ENCODE peak calls at places on chromosomes 2 and 18, in five cellular contexts. E, Z, V, H and A are unnamed samples. For H3K9me3, the result is how much of the 10 kb centered on the place peaks cover.

GRCh38 chr2:105181282-105181681 is 60.3 kb upstream of the GPR45 start:
- DNase-seq in E (no peak), Z (no peak), V (no peak), H (no peak), A (no peak)

GRCh38 chr2:130824492-130825061 is 12.1 kb upstream of the ARHGEF4 start:
- DNase-seq in E (no peak), Z (peak), V (peak), H (no peak), A (peak)

GRCh38 chr18:8496186-8496585 is 113.1 kb upstream of the RAB12 start:
- DNase-seq in E (no peak), Z (no peak), V (no peak), H (no peak), A (no peak)

GRCh38 chr18:9849407-9849961 is 36.3 kb upstream of the TXNDC2 start:
- DNase-seq in E (no peak), Z (no peak), V (no peak), H (peak), A (no peak)

GRCh38 chr2:68426885-68427579 is 40.1 kb downstream of the FBXO48 start:
- DNase-seq in E (no peak), Z (peak), V (no peak), H (no peak), A (no peak)

GRCh38 chr2:105796791-105797190 is 52.1 kb downstream of the NCK2 start:
- DNase-seq in E (no peak), Z (no peak), V (no peak), H (no peak), A (no peak)

GRCh38 chr2:112147382-112147781 is 9.2 kb downstream of the FBLN7 start:
- DNase-seq in E (no peak), Z (no peak), V (no peak), H (no peak), A (no peak)

GRCh38 chr2:920573-920972 is 30.1 kb upstream of the SNTG2 start:
- DNase-seq in E (no peak), Z (no peak), V (no peak), H (no peak), A (no peak)

GRCh38 chr2:54158311-54158710 is 42.9 kb downstream of the ACYP2 start:
- DNase-seq in E (no peak), Z (no peak), V (no peak), H (no peak), A (no peak)

GRCh38 chr2:128949360-128949759 is 630.7 kb upstream of the HS6ST1 start:
- DNase-seq in E (no peak), Z (no peak), V (no peak), H (no peak), A (no peak)

GRCh38 chr2:128950760-128951159 is 632.1 kb upstream of the HS6ST1 start:
- DNase-seq in E (no peak), Z (no peak), V (no peak), H (no peak), A (no peak)
- H3K9me3 ChIP-seq in E (under half), Z (under half), V (under half), H (under half), A (under half)

DNA sequence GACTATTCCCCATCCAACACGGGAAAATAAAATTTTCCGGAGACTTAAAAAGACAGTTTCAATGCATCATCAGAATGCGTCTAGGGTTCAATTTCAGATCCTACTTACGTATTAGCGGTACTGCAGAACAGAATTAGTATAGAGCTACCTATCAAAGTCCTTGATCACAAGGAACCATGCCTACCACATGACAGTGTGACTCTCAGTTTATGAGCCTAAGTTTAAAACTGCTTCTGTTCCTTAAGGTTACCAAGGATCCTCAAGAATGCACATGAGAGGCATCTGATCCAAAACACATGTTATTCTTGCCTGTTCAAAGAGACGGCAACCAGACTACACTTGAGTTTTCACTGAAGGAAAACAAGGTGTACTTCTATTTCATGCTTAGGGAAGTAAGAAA is 369.7 kb downstream of the EPHA4 start:
- DNase-seq in E (no peak), Z (no peak), V (no peak), H (no peak), A (no peak)
- H3K9me3 ChIP-seq in E (under half), Z (under half), V (under half), H (under half), A (under half)

GRCh38 chr18:72180689-72181088 is 363.5 kb downstream of the CBLN2 start:
- DNase-seq in E (no peak), Z (no peak), V (no peak), H (no peak), A (no peak)
- H3K9me3 ChIP-seq in E (under half), Z (under half), V (under half), H (under half), A (under half)

GRCh38 chr2:228334173-228334572 is 152.7 kb upstream of the SPHKAP start:
- DNase-seq in E (no peak), Z (no peak), V (no peak), H (no peak), A (no peak)
- H3K9me3 ChIP-seq in E (under half), Z (under half), V (under half), H (under half), A (under half)

DNA sequence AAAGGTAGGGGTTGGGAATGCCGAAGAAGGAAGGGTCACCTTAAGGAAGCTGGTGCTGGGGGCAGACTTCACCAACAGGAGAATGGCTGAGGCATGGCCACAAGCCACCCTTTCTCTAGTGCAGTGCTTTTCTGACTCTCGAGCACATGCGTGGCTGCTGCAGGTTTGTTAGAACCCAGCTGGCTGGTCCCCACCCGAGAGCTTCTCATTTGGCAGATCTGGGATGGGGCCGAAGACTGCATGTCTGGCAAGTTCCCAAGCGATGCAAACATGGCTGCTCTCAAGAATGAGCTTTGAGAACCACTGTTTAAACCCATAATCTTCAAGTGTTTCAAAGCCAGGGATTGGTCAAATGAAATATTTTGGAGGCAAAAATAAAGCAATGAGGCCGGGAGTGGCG is 63.2 kb downstream of the LONRF2 start:
- DNase-seq in E (no peak), Z (no peak), V (no peak), H (no peak), A (no peak)
- H3K9me3 ChIP-seq in E (under half), Z (under half), V (under half), H (under half), A (under half)

DNA sequence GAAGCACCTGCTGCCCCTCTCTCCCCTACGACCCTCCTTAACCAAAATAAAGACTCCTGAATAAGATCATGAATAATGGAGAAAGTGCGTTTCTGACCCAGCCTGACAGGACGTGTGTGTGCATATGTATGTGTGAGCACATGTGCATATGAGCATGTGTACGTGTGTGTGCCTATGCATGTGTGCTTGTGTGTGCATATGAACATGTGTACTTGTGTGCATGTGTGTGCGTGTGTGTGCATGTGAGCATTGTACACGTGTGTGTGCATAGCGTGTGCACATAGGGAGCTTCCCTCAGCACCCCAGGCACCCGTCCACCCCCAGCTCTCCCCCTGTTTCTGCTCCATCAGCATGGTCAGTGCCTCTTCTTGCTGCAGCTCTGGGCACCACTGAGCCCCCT is 10.7 kb downstream of the KCNIP3 start:
- DNase-seq in E (no peak), Z (no peak), V (no peak), H (no peak), A (no peak)
- H3K9me3 ChIP-seq in E (under half), Z (under half), V (under half), H (under half), A (under half)

GRCh38 chr2:170922683-170923494 is 6.2 kb upstream of the GORASP2 start:
- DNase-seq in E (no peak), Z (no peak), V (no peak), H (no peak), A (no peak)

GRCh38 chr2:170911314-170911889 is 17.7 kb upstream of the GORASP2 start:
- DNase-seq in E (no peak), Z (no peak), V (no peak), H (no peak), A (no peak)

GRCh38 chr2:170917957-170918356 is 11.1 kb upstream of the GORASP2 start:
- DNase-seq in E (no peak), Z (no peak), V (no peak), H (no peak), A (no peak)

DNA sequence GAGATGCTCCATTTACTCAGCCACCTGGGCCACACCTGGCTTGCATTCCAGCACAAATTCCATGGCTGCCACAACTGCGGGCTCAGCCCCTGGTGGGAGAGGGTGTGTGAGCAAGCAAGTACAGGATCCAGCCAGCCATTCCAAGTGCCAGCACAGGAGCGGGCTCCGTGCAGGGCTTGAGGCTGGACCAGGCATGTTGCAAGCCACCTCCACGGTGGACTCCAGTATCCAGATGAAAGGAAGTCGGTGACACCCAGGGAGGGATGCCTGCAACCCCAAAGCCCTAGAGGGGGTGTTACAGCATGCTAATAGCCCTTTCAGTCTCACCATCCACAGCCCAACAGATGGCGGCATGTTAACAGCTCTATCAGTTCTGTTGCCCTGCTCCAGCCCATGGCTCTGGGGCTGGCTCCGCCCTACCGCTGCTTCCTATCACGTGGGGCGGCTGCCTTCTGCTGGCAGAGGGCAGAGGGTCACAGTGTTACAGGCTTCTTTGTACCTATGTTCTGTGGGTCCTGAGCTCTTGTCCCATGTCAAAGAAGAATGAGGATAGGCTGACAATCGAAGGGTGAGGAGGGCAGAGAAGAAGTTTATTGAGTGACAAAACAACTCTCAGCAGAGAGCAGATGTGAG is 11.7 kb upstream of the GORASP2 start:
- DNase-seq in E (no peak), Z (no peak), V (no peak), H (no peak), A (no peak)
- H3K9me3 ChIP-seq in E (under half), Z (under half), V (under half), H (under half), A (under half)

GRCh38 chr2:83376731-83377130 is 1082.3 kb downstream of the SUCLG1 start:
- DNase-seq in E (no peak), Z (no peak), V (no peak), H (no peak), A (no peak)
- H3K9me3 ChIP-seq in E (under half), Z (under half), V (under half), H (under half), A (under half)

GRCh38 chr2:12649602-12650400 is 66.9 kb upstream of the TRIB2 start:
- DNase-seq in E (no peak), Z (no peak), V (no peak), H (peak), A (no peak)

GRCh38 chr2:12657560-12657959 is 59.2 kb upstream of the TRIB2 start:
- DNase-seq in E (no peak), Z (no peak), V (no peak), H (peak), A (no peak)

GRCh38 chr2:12652723-12653122 is 64.0 kb upstream of the TRIB2 start:
- DNase-seq in E (no peak), Z (no peak), V (no peak), H (no peak), A (no peak)

DNA sequence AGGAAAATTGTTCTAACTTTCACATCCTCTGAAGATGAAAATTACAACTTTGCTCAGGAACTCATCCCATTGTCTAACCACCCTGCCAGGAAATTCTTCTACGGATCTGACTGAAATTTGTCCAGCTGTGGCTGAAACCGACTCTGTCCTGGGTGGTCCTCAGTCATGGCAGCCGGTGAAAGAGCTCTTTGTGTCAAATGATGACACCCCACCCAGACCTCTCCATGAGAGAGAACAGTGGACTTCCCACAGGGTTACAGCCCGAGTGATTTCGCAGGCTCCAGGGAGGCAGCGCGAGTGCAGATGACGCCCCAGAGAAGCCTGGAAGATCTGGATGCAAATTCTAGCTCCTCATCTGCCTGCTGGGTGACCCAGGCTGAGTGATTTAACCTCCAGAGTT is 65.1 kb upstream of the TRIB2 start:
- DNase-seq in E (no peak), Z (no peak), V (no peak), H (no peak), A (no peak)
- H3K9me3 ChIP-seq in E (under half), Z (under half), V (under half), H (under half), A (under half)